ENCODE peak calls at places on chromosome 13, in seven cellular contexts. P is amniotic epithelial cell; Q is T-helper 17 cell; T is IMR-90; G is NK-92 treated with Interleukin-12 subunit alpha and Interleukin-12 subunit beta, amount 100 ng/mL, for 24 hours; U is NCI-H1105 treated with DMSO at 0.1 percent for 48 hours; B is NCI-H82. S is an unnamed sample.

GRCh38 chr13:45328661-45329105 is 12.3 kb downstream of the TPT1 start:
- DNase-seq in P (peak), Q (no peak), T (peak), G (no peak), U (no peak), B (no peak), S (no peak)

GRCh38 chr13:23025848-23026608 is 154.8 kb upstream of the SGCG start:
- DNase-seq in P (peak), Q (no peak), T (no peak), G (no peak), U (no peak), B (peak), S (no peak)

GRCh38 chr13:57627663-57628062 is 3.9 kb upstream of the PCDH17 start:
- DNase-seq in P (peak), Q (no peak), T (peak), G (no peak), U (peak), B (peak), S (no peak)

GRCh38 chr13:113602291-113602970 is 17.9 kb downstream of the TFDP1 start:
- DNase-seq in P (no peak), Q (no peak), T (no peak), G (no peak), U (no peak), B (no peak), S (no peak)

GRCh38 chr13:59176775-59177174 is 987.0 kb downstream of the DIAPH3 start:
- DNase-seq in P (no peak), Q (no peak), T (no peak), G (no peak), U (peak), B (peak), S (no peak)

GRCh38 chr13:44302233-44302632 is 71.4 kb upstream of the SERP2 start:
- DNase-seq in P (peak), Q (no peak), T (no peak), G (no peak), U (no peak), B (no peak), S (no peak)

GRCh38 chr13:76471486-76471885 is 414.7 kb downstream of the KCTD12 start:
- DNase-seq in P (no peak), Q (no peak), T (no peak), G (no peak), U (no peak), B (no peak), S (no peak)

GRCh38 chr13:38417727-38418126 is 68.1 kb downstream of the UFM1 start:
- DNase-seq in P (no peak), Q (no peak), T (peak), G (no peak), U (no peak), B (peak), S (peak)

GRCh38 chr13:113815151-113816058 is 48.5 kb downstream of the GAS6 start:
- DNase-seq in P (no peak), Q (no peak), T (no peak), G (no peak), U (no peak), B (peak), S (no peak)

GRCh38 chr13:41709511-41709910 is 251.4 kb downstream of the VWA8 start:
- DNase-seq in P (no peak), Q (no peak), T (peak), G (no peak), U (no peak), B (no peak), S (no peak)

GRCh38 chr13:112767506-112768471 is 78.0 kb downstream of the ATP11A start:
- DNase-seq in P (no peak), Q (no peak), T (no peak), G (no peak), U (no peak), B (no peak), S (no peak)

GRCh38 chr13:97211357-97211756 is 10.8 kb upstream of the MBNL2 start:
- DNase-seq in P (no peak), Q (no peak), T (peak), G (no peak), U (no peak), B (no peak), S (no peak)

GRCh38 chr13:63408227-63409202 is 1992.9 kb upstream of the PCDH20 start:
- DNase-seq in P (peak), Q (no peak), T (peak), G (no peak), U (peak), B (peak), S (no peak)